ENCODE peak calls at places on chromosomes 13 and 19, in nine cellular contexts. B is adrenal gland, K is fibroblast of the aortic adventitia, L is HFFc6, C is GM20000, P is A673, Y is HCT116, O is mucosa of descending colon, J is progenitor cell of endocrine pancreas. Z is an unnamed sample.

GRCh38 chr13:76225815-76226489 is 589.8 kb downstream of the LMO7 start:
- DNase-seq in B (no peak), K (peak), L (no peak), C (no peak), P (no peak), Y (no peak), O (no peak), J (no peak), Z (peak)

GRCh38 chr19:16118489-16119033 is 6.9 kb downstream of the RAB8A start:
- DNase-seq in B (peak), K (no peak), L (no peak), C (peak), P (no peak), Y (no peak), O (peak), J (no peak), Z (no peak)

GRCh38 chr13:60617863-60618733 is 221.1 kb downstream of the TDRD3 start:
- DNase-seq in B (peak), K (peak), L (peak), C (no peak), P (peak), Y (no peak), O (no peak), J (no peak), Z (no peak)

GRCh38 chr13:60620611-60621395 is 223.8 kb downstream of the TDRD3 start:
- DNase-seq in B (no peak), K (no peak), L (no peak), C (no peak), P (peak), Y (no peak), O (no peak), J (no peak), Z (no peak)

GRCh38 chr13:66171821-66172220 is 1058.3 kb downstream of the PCDH9 start:
- DNase-seq in B (no peak), K (no peak), L (no peak), C (no peak), P (no peak), Y (no peak), O (no peak), J (no peak), Z (no peak)

GRCh38 chr13:112160558-112160957 is 93.6 kb downstream of the SOX1 start:
- DNase-seq in B (no peak), K (no peak), L (no peak), C (no peak), P (no peak), Y (no peak), O (no peak), J (no peak), Z (no peak)

GRCh38 chr19:42076375-42076944 is 494 bp downstream of the ZNF574 start:
- DNase-seq in B (no peak), K (no peak), L (no peak), C (no peak), P (peak), Y (no peak), O (peak), J (no peak), Z (no peak)

GRCh38 chr13:28719656-28720055 is 886 bp upstream of the SLC46A3 start:
- DNase-seq in B (no peak), K (peak), L (peak), C (no peak), P (peak), Y (no peak), O (no peak), J (no peak), Z (no peak)

GRCh38 chr13:34967851-34968562 is 25.9 kb downstream of the NBEA start:
- DNase-seq in B (no peak), K (no peak), L (no peak), C (no peak), P (no peak), Y (no peak), O (no peak), J (no peak), Z (no peak)

GRCh38 chr13:98325724-98326123 is 148.7 kb upstream of the RNF113B start:
- DNase-seq in B (no peak), K (no peak), L (no peak), C (no peak), P (no peak), Y (no peak), O (no peak), J (no peak), Z (no peak)

GRCh38 chr19:48364564-48365363 is 597 bp downstream of the SYNGR4 start:
- DNase-seq in B (no peak), K (no peak), L (no peak), C (no peak), P (no peak), Y (no peak), O (peak), J (no peak), Z (no peak)

GRCh38 chr13:91141619-91142061 is 205.8 kb upstream of the MIR17HG start:
- DNase-seq in B (no peak), K (no peak), L (no peak), C (no peak), P (no peak), Y (no peak), O (no peak), J (no peak), Z (no peak)

GRCh38 chr19:58054792-58055482 is 4.1 kb upstream of the ZNF135 start:
- DNase-seq in B (peak), K (no peak), L (no peak), C (no peak), P (no peak), Y (no peak), O (no peak), J (no peak), Z (no peak)

GRCh38 chr19:46932346-46932745 is 71.5 kb downstream of the ARHGAP35 start:
- DNase-seq in B (no peak), K (peak), L (peak), C (no peak), P (no peak), Y (no peak), O (no peak), J (no peak), Z (no peak)

GRCh38 chr19:15437355-15438123 is 12.2 kb downstream of the WIZ start:
- DNase-seq in B (no peak), K (peak), L (no peak), C (no peak), P (no peak), Y (no peak), O (no peak), J (no peak), Z (no peak)

GRCh38 chr13:94014461-94014860 is 465.0 kb downstream of the DCT start:
- DNase-seq in B (no peak), K (no peak), L (no peak), C (no peak), P (no peak), Y (no peak), O (no peak), J (no peak), Z (no peak)

GRCh38 chr13:44237276-44237767 is 136.3 kb upstream of the SERP2 start:
- DNase-seq in B (peak), K (peak), L (peak), C (peak), P (peak), Y (no peak), O (no peak), J (no peak), Z (no peak)

GRCh38 chr19:19741184-19741583 is 8.3 kb upstream of the ZNF14 start:
- DNase-seq in B (no peak), K (no peak), L (no peak), C (no peak), P (no peak), Y (no peak), O (no peak), J (no peak), Z (no peak)
- TF ChIP-seq CTCF in B (no peak), K (no peak), L (no peak), C (no peak), P (no peak), Y (no peak), O (no peak), J (no peak), Z (no peak)

GRCh38 chr13:67736646-67737420 is 506.7 kb upstream of the PCDH9 start:
- DNase-seq in B (peak), K (peak), L (no peak), C (no peak), P (peak), Y (no peak), O (no peak), J (peak), Z (peak)
- TF ChIP-seq CTCF in B (no peak), K (no peak), L (no peak), C (no peak), P (peak), Y (no peak), O (no peak), J (peak), Z (peak)

GRCh38 chr19:29467824-29468401 is 57.9 kb upstream of the VSTM2B start:
- DNase-seq in B (no peak), K (peak), L (peak), C (peak), P (peak), Y (peak), O (no peak), J (no peak), Z (peak)
- TF ChIP-seq CTCF in B (no peak), K (peak), L (peak), C (peak), P (peak), Y (peak), O (no peak), J (peak), Z (peak)

GRCh38 chr13:50268500-50268899 is 253.3 kb downstream of the KCNRG start:
- DNase-seq in B (no peak), K (peak), L (no peak), C (no peak), P (peak), Y (no peak), O (no peak), J (no peak), Z (no peak)
- TF ChIP-seq CTCF in B (peak), K (peak), L (peak), C (no peak), P (peak), Y (no peak), O (no peak), J (no peak), Z (no peak)

GRCh38 chr19:39154626-39155100 is 29.1 kb downstream of the PAK4 start:
- DNase-seq in B (no peak), K (no peak), L (no peak), C (no peak), P (no peak), Y (peak), O (peak), J (no peak), Z (no peak)
- TF ChIP-seq CTCF in B (no peak), K (no peak), L (no peak), C (no peak), P (no peak), Y (no peak), O (no peak), J (no peak), Z (no peak)

DNA sequence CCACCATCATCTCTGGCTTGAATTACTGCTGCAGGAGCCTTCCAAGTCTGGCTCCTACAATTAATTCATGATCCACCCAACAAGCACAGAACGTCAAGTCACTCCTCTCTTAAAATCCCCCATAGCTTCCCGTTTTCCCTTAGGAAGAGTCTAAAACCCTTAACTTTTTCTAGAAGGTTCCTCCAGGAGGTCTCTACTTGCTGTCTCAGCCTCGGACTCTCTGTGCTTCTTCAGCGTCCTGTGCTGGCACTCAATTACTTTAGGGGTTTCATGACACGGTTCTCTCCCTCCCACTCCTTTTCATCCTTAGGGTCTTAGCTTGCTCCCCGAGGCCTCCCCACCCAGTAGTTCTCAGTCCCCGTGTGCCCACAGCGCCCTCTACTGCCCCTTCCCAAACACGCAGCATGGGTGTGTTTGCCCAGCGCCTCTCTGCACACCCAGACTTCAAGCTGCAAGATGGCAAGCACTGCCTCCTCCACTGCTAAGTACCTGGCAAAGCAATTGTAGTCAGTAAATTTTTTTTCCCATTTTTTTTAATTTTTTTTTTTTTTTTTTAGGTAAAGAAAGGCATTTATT is 25.8 kb upstream of the MAP3K10 start:
- DNase-seq in B (peak), K (peak), L (peak), C (peak), P (peak), Y (peak), O (no peak), J (peak), Z (peak)
- TF ChIP-seq CTCF in B (peak), K (peak), L (peak), C (peak), P (peak), Y (peak), O (peak), J (peak), Z (peak)

GRCh38 chr13:77362166-77362565 is 35.3 kb upstream of the MYCBP2 start:
- DNase-seq in B (no peak), K (no peak), L (no peak), C (no peak), P (no peak), Y (no peak), O (no peak), J (no peak), Z (no peak)

GRCh38 chr13:77360032-77360431 is 33.1 kb upstream of the MYCBP2 start:
- DNase-seq in B (no peak), K (no peak), L (no peak), C (no peak), P (no peak), Y (no peak), O (no peak), J (no peak), Z (no peak)

GRCh38 chr13:77358001-77358400 is 31.1 kb upstream of the MYCBP2 start:
- DNase-seq in B (no peak), K (no peak), L (no peak), C (no peak), P (no peak), Y (no peak), O (no peak), J (no peak), Z (no peak)

GRCh38 chr13:77356155-77356554 is 29.3 kb upstream of the MYCBP2 start:
- DNase-seq in B (no peak), K (no peak), L (no peak), C (no peak), P (no peak), Y (no peak), O (no peak), J (no peak), Z (no peak)

DNA sequence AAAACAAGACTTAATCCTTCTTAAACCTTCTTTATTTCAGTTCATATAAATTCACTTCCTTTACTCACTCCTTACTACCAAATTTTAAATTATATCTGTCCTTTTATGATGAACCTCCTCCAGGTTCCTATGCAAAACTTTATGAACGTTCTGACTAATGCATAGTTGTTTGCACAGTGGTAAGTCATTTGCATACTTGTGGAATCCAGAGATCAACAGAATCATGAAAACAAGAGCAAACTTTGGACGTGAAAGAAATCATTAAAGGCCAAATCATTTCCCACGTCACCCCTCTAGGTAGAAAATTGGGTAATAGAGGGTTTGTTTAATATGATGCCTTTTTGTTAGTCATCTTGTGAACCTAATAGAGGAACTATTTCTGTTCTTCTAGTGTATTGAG is 32.3 kb upstream of the MYCBP2 start:
- DNase-seq in B (no peak), K (no peak), L (no peak), C (no peak), P (no peak), Y (no peak), O (no peak), J (no peak), Z (no peak)
- TF ChIP-seq CTCF in B (no peak), K (no peak), L (no peak), C (no peak), P (no peak), Y (no peak), O (no peak), J (no peak), Z (no peak)

DNA sequence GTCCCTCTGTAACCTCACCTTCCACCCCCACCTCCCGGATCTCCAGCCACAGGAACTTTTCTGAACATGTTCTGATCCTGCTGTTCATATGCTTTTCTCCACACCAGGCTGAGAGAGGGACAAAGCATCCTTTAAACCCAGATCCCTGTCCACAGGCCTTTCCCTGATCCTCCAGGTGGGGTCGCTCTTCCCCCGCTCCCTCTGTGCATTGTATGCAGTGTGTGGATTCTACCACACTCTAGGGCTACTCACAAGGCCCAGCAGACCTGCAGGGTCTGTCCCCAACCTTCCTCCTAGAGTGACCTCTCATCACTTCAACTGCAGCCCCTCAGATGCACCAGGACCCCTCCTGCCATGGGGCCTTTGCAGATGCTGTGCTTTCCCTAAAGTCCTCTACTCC is 1200.6 kb downstream of the UQCRFS1 start:
- DNase-seq in B (no peak), K (no peak), L (no peak), C (peak), P (peak), Y (no peak), O (no peak), J (no peak), Z (no peak)
- TF ChIP-seq CTCF in B (no peak), K (no peak), L (no peak), C (peak), P (peak), Y (no peak), O (no peak), J (peak), Z (peak)

GRCh38 chr19:14361824-14362223 is 19.4 kb upstream of the ADGRE5 start:
- DNase-seq in B (no peak), K (peak), L (no peak), C (peak), P (peak), Y (no peak), O (no peak), J (no peak), Z (no peak)
- TF ChIP-seq CTCF in B (peak), K (no peak), L (peak), C (no peak), P (peak), Y (peak), O (no peak), J (no peak), Z (no peak)

GRCh38 chr13:70964124-70964523 is 855.9 kb upstream of the KLHL1 start:
- DNase-seq in B (no peak), K (no peak), L (no peak), C (no peak), P (peak), Y (no peak), O (no peak), J (no peak), Z (no peak)
- TF ChIP-seq CTCF in B (no peak), K (no peak), L (no peak), C (no peak), P (peak), Y (no peak), O (no peak), J (peak), Z (peak)

Z was measured in nephron progenitor cell.